ENCODE peak calls at places on chromosome 22, in six cellular contexts. N, D, Z, A, U and C are unnamed samples.

GRCh38 chr22:37077802-37078448 is 26.4 kb downstream of the KCTD17 start:
- DNase-seq in N (peak; percentile 78), D (peak; percentile 48), Z (peak; percentile 29), A (peak; percentile 68), U (peak; percentile 46), C (peak; percentile 78)

GRCh38 chr22:26593763-26594162 is 3.8 kb upstream of the TPST2 start:
- DNase-seq in N (no peak), D (peak; percentile 29), Z (no peak), A (no peak), U (no peak), C (no peak)

GRCh38 chr22:31449521-31449920 is 40.1 kb downstream of the EIF4ENIF1 start:
- DNase-seq in N (no peak), D (no peak), Z (no peak), A (no peak), U (no peak), C (no peak)

GRCh38 chr22:28198692-28199091 is 279.6 kb upstream of the PITPNB start:
- DNase-seq in N (no peak), D (no peak), Z (no peak), A (no peak), U (no peak), C (no peak)

GRCh38 chr22:20211997-20212753 is 55.9 kb downstream of the RTN4R start:
- DNase-seq in N (no peak), D (peak; percentile 14), Z (no peak), A (no peak), U (peak; percentile 37), C (no peak)

GRCh38 chr22:39313258-39314001 is 6.0 kb downstream of the RPL3 start:
- DNase-seq in N (no peak), D (no peak), Z (no peak), A (no peak), U (no peak), C (no peak)

GRCh38 chr22:30861131-30861530 is 107.4 kb downstream of the MORC2 start:
- DNase-seq in N (no peak), D (no peak), Z (no peak), A (no peak), U (no peak), C (peak; percentile 1)

GRCh38 chr22:40015346-40015976 is 20.7 kb downstream of the FAM83F start:
- DNase-seq in N (no peak), D (no peak), Z (no peak), A (no peak), U (no peak), C (no peak)

GRCh38 chr22:19180234-19180633 is 1.7 kb upstream of the SLC25A1 start:
- DNase-seq in N (no peak), D (no peak), Z (no peak), A (no peak), U (no peak), C (no peak)
- H2AFZ ChIP-seq in N (no peak overlapping the region), D (peak overlapping the region; percentile 84), Z (no peak overlapping the region), A (no peak overlapping the region), U (no peak overlapping the region), C (no peak overlapping the region)

GRCh38 chr22:36028646-36029405 is at the start of gene RBFOX2:
- DNase-seq in N (peak; percentile 98), D (peak; percentile 80), Z (peak; percentile 91), A (peak; percentile 77), U (peak; percentile 94), C (peak; percentile 98)

GRCh38 chr22:36029406-36029755 is 757 bp upstream of the RBFOX2 start:
- DNase-seq in N (no peak), D (no peak), Z (no peak), A (no peak), U (no peak), C (no peak)

GRCh38 chr22:36026741-36027140 is 1.9 kb downstream of the RBFOX2 start:
- DNase-seq in N (no peak), D (no peak), Z (no peak), A (peak; percentile 40), U (peak; percentile 68), C (peak; percentile 31)

GRCh38 chr22:36027960-36028645 is 521 bp downstream of the RBFOX2 start:
- DNase-seq in N (peak; percentile 94), D (peak; percentile 52), Z (no peak), A (peak; percentile 58), U (no peak), C (no peak)

GRCh38 chr22:36027579-36027959 is 1.1 kb downstream of the RBFOX2 start:
- DNase-seq in N (peak; percentile 55), D (no peak), Z (no peak), A (peak; percentile 53), U (no peak), C (peak; percentile 31)
- H2AFZ ChIP-seq in N (peak overlapping the region; percentile 70), D (peak overlapping the region; percentile 77), Z (no peak overlapping the region), A (peak overlapping the region; percentile 13), U (peak overlapping the region; percentile 27), C (peak overlapping the region; percentile 53)

GRCh38 chr22:46087816-46088277 is 62.5 kb upstream of the PPARA start:
- DNase-seq in N (peak; percentile 71), D (no peak), Z (no peak), A (no peak), U (peak; percentile 95), C (peak; percentile 80)
- H2AFZ ChIP-seq in N (peak overlapping the region; percentile 28), D (no peak overlapping the region), Z (no peak overlapping the region), A (no peak overlapping the region), U (no peak overlapping the region), C (no peak overlapping the region)

GRCh38 chr22:17201285-17201945 is 17.8 kb downstream of the ADA2 start:
- DNase-seq in N (peak; percentile 32), D (no peak), Z (peak; percentile 53), A (no peak), U (peak; percentile 47), C (peak; percentile 35)

GRCh38 chr22:17199131-17199731 is 20.0 kb downstream of the ADA2 start:
- DNase-seq in N (peak; percentile 90), D (no peak), Z (no peak), A (no peak), U (peak; percentile 50), C (peak; percentile 85)

GRCh38 chr22:17194213-17194612 is 25.0 kb downstream of the ADA2 start:
- DNase-seq in N (peak; percentile 53), D (no peak), Z (no peak), A (no peak), U (no peak), C (no peak)

DNA sequence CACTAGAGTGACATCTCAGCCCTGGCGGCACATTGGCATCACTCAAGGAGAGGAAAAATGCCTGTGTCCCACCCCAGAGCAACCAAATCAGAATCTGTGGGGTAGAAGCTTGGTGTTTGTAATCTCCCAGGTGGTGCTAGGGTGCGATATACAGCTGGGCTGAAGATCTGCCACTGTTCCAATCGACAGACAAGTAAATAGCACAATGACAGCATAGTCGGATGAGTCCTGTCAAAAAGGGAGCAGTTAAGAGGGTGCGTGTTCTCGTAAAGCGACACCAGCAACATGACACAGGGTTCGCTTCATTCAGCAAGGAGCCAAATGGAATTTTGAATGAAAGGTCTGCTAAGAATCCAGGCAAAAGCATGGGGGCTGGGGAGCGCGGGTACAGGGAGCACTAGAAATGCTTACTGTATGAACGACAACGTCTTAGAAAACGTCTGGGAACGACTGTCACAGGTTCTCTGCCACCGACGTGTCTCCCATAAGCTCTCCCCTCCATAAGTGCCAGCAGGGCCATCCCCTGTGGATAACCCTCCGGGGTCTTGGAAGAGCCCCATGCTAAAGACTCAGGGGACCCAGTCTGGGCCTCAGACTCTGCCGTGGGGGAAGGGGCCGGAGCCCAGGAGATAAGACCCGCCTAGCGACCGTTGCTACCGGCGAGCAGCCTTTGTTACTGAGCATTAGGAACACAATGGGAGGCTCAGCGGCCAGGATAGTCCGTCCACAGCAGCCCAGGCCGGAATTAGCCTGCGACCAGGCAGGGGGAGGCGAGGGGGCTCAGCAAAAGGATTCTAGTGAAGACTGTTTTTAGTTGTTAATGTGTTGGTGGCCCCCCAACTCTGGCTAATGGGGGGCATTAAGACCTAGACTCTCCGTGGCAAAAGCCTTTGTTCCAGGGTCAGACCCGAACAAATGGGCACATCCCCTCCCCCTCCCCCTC is 20.8 kb downstream of the ADA2 start:
- DNase-seq in N (peak; percentile 98), D (no peak), Z (no peak), A (no peak), U (no peak), C (peak; percentile 58)
- H2AFZ ChIP-seq in N (peak overlapping the region; percentile 37), D (no peak overlapping the region), Z (no peak overlapping the region), A (no peak overlapping the region), U (no peak overlapping the region), C (peak overlapping the region; percentile 73)

GRCh38 chr22:47806894-47807293 is 1044.4 kb downstream of the TBC1D22A start:
- DNase-seq in N (no peak), D (no peak), Z (no peak), A (no peak), U (no peak), C (no peak)
- H2AFZ ChIP-seq in N (no peak overlapping the region), D (no peak overlapping the region), Z (no peak overlapping the region), A (no peak overlapping the region), U (no peak overlapping the region), C (no peak overlapping the region)